ENCODE peak calls at places on chromosomes 6 and 20, in four cellular contexts. A, C, G and U are unnamed samples.

GRCh38 chr6:89887452-89888137 is 6.7 kb upstream of the GJA10 start:
- DNase-seq in G (no peak), A (no peak), C (no peak), U (peak)

GRCh38 chr6:50116797-50117542 is 67.2 kb upstream of the DEFB112 start:
- DNase-seq in C (no peak), G (no peak), A (no peak), U (no peak)

GRCh38 chr6:26223213-26223612 is 136.0 kb downstream of the HFE start:
- DNase-seq in G (no peak), C (peak), A (no peak), U (no peak)

GRCh38 chr6:33206864-33207568 is 1.3 kb upstream of the RING1 start:
- DNase-seq in G (peak), C (no peak), A (no peak), U (no peak)

GRCh38 chr6:144675231-144675861 is 390.2 kb downstream of the UTRN start:
- DNase-seq in C (peak), G (no peak), A (no peak), U (no peak)

GRCh38 chr20:62063981-62064787 is 1.5 kb downstream of the TAF4 start:
- DNase-seq in A (no peak), G (peak), C (no peak), U (no peak)

GRCh38 chr6:2911171-2911570 is 8.1 kb upstream of the SERPINB9 start:
- DNase-seq in C (no peak), G (no peak), A (peak), U (no peak)

GRCh38 chr6:41917528-41917927 is 3.4 kb downstream of the MED20 start:
- DNase-seq in G (no peak), A (no peak), C (no peak), U (no peak)

GRCh38 chr20:24730750-24731149 is 218.3 kb upstream of the CST7 start:
- DNase-seq in G (no peak), A (no peak), C (no peak), U (no peak)

GRCh38 chr20:51013577-51014330 is 9.2 kb downstream of the KCNG1 start:
- DNase-seq in A (no peak), G (no peak), C (no peak), U (no peak)

GRCh38 chr20:37781626-37782025 is 87.8 kb downstream of the CTNNBL1 start:
- DNase-seq in G (no peak), A (no peak), C (no peak), U (no peak)

GRCh38 chr6:431986-432385 is 40.4 kb downstream of the IRF4 start:
- DNase-seq in G (no peak), C (no peak), A (no peak), U (no peak)

GRCh38 chr20:20815711-20816455 is 103.4 kb upstream of the RALGAPA2 start:
- DNase-seq in A (no peak), G (no peak), C (no peak), U (no peak)

GRCh38 chr6:159727717-159728440 is 573 bp downstream of the WTAP start:
- DNase-seq in G (peak), A (peak), C (no peak), U (no peak)

GRCh38 chr20:63978319-63979220 is 872 bp downstream of the SAMD10 start:
- DNase-seq in A (peak), G (peak), C (peak), U (peak)

GRCh38 chr6:7052441-7052936 is 55.3 kb upstream of the RREB1 start:
- DNase-seq in A (no peak), C (peak), G (peak), U (peak)